ENCODE peak calls at places on chromosome 19, in five cellular contexts. Y, V, E, F and O are unnamed samples.

GRCh38 chr19:19460258-19460731 is 54.8 kb downstream of the GATAD2A start:
- DNase-seq in Y (no peak), E (peak; percentile 69), V (no peak), F (no peak), O (peak; percentile 15)

GRCh38 chr19:6556480-6556879 is 25.7 kb downstream of the TNFSF9 start:
- DNase-seq in E (peak; percentile 34), Y (no peak), F (no peak), V (peak; percentile 31), O (no peak)

GRCh38 chr19:13164370-13165090 is 14.3 kb downstream of the IER2 start:
- DNase-seq in E (peak; percentile 50), Y (no peak), V (peak; percentile 40), F (peak; percentile 29), O (peak; percentile 35)

GRCh38 chr19:16516923-16517610 is 20.9 kb downstream of the C19orf44 start:
- DNase-seq in F (no peak), E (no peak), Y (no peak), V (no peak), O (no peak)

GRCh38 chr19:45038931-45039893 is at the start of gene CLASRP:
- DNase-seq in F (peak; percentile 88), E (peak; percentile 91), Y (peak; percentile 88), V (peak; percentile 89), O (peak; percentile 84)

GRCh38 chr19:16988661-16989060 is 37.9 kb downstream of the CPAMD8 start:
- DNase-seq in E (no peak), V (no peak), F (no peak), Y (no peak), O (no peak)

GRCh38 chr19:15292847-15293582 is 39.3 kb downstream of the BRD4 start:
- DNase-seq in Y (no peak), V (no peak), E (peak; percentile 34), F (no peak), O (no peak)

GRCh38 chr19:46303702-46304397 is 7.0 kb downstream of the HIF3A start:
- DNase-seq in E (peak; percentile 7), F (no peak), Y (no peak), V (no peak), O (no peak)

GRCh38 chr19:4455742-4456565 is 1.6 kb downstream of the UBXN6 start:
- DNase-seq in F (no peak), Y (no peak), E (no peak), V (peak; percentile 74), O (no peak)

GRCh38 chr19:41542622-41543021 is 33.3 kb upstream of the CEACAM21 start:
- DNase-seq in V (no peak), E (no peak), Y (no peak), F (no peak), O (no peak)

GRCh38 chr19:38394488-38394887 is 6.0 kb downstream of the SPRED3 start:
- DNase-seq in Y (peak; percentile 33), V (no peak), E (peak; percentile 92), F (peak; percentile 72), O (peak; percentile 56)

GRCh38 chr19:46065486-46065885 is 24.7 kb upstream of the IGFL4 start:
- DNase-seq in V (peak; percentile 80), F (no peak), Y (no peak), E (no peak), O (no peak)

GRCh38 chr19:2774083-2774679 is 8.9 kb downstream of the SGTA start:
- DNase-seq in Y (no peak), F (no peak), E (no peak), V (no peak), O (no peak)

GRCh38 chr19:56253737-56254136 is 18.8 kb upstream of the EDDM13 start:
- DNase-seq in V (peak; percentile 53), E (no peak), Y (no peak), F (no peak), O (no peak)

GRCh38 chr19:4581381-4582111 is 22.1 kb upstream of the SEMA6B start:
- DNase-seq in F (no peak), V (peak; percentile 36), E (peak; percentile 30), Y (no peak), O (no peak)

GRCh38 chr19:5057860-5058259 is 88.9 kb downstream of the KDM4B start:
- DNase-seq in Y (no peak), V (peak; percentile 13), F (no peak), E (peak; percentile 18), O (no peak)

GRCh38 chr19:11887247-11887617 is 350 bp upstream of the ZNF69 start:
- DNase-seq in V (no peak), Y (no peak), E (no peak), F (no peak), O (no peak)

GRCh38 chr19:51354742-51355148 is 11.4 kb downstream of the ETFB start:
- DNase-seq in Y (no peak), E (peak; percentile 69), V (no peak), F (no peak), O (no peak)

GRCh38 chr19:40348961-40349507 is 539 bp downstream of the PLD3 start:
- DNase-seq in Y (no peak), E (peak; percentile 19), V (peak; percentile 21), F (no peak), O (no peak)

GRCh38 chr19:6236310-6237291 is 43.2 kb downstream of the MLLT1 start:
- DNase-seq in F (no peak), Y (no peak), E (no peak), V (no peak), O (no peak)

GRCh38 chr19:4597975-4598671 is 38.6 kb upstream of the SEMA6B start:
- DNase-seq in Y (no peak), V (peak; percentile 57), E (peak; percentile 72), F (peak; percentile 56), O (no peak)

GRCh38 chr19:1206063-1206732 is 620 bp downstream of the STK11 start:
- DNase-seq in E (no peak), Y (no peak), F (no peak), V (no peak), O (no peak)

GRCh38 chr19:49347835-49348234 is 12.6 kb downstream of the CD37 start:
- DNase-seq in V (peak; percentile 74), Y (no peak), E (peak; percentile 42), F (no peak), O (no peak)

GRCh38 chr19:1243768-1244692 is 2.5 kb downstream of the ATP5F1D start:
- DNase-seq in V (peak; percentile 81), E (peak; percentile 90), Y (peak; percentile 84), F (peak; percentile 83), O (peak; percentile 75)

GRCh38 chr19:1217366-1217765 is 11.8 kb downstream of the STK11 start:
- DNase-seq in V (no peak), E (no peak), F (no peak), Y (no peak), O (no peak)

GRCh38 chr19:48768989-48769713 is 13.8 kb downstream of the FGF21 start:
- DNase-seq in V (no peak), E (no peak), F (no peak), Y (no peak), O (no peak)

GRCh38 chr19:58059003-58059671 is at the start of gene ZNF135:
- DNase-seq in E (peak; percentile 81), F (peak; percentile 42), V (peak; percentile 78), Y (peak; percentile 44), O (peak; percentile 1)

GRCh38 chr19:17114414-17114831 is 38.8 kb downstream of the MYO9B start:
- DNase-seq in V (no peak), E (no peak), F (no peak), Y (no peak), O (no peak)